ENCODE peak calls at places on chromosomes 13 and 19, in six cellular contexts. One of them, this sample, is unnamed.

GRCh38 chr13:104869501-104869900 is 1666.0 kb downstream of the EFNB2 start:
- DNase-seq in HepG2: no peak
- DNase-seq in GM12891: no peak
- DNase-seq in GM12878: no peak
- DNase-seq in H1: no peak
- DNase-seq in K562: no peak
- DNase-seq in this sample: no peak

GRCh38 chr19:51439021-51439465 is 19.2 kb downstream of the SIGLEC8 start:
- DNase-seq in GM12878: no peak
- DNase-seq in K562: peak
- DNase-seq in GM12891: no peak
- DNase-seq in HepG2: peak
- DNase-seq in H1: no peak
- DNase-seq in this sample: no peak

GRCh38 chr13:79870123-79870522 is 389.2 kb downstream of the NDFIP2 start:
- DNase-seq in H1: no peak
- DNase-seq in GM12891: no peak
- DNase-seq in K562: no peak
- DNase-seq in GM12878: no peak
- DNase-seq in HepG2: no peak
- DNase-seq in this sample: no peak

GRCh38 chr13:93603043-93603442 is 376.4 kb downstream of the GPC6 start:
- DNase-seq in HepG2: no peak
- DNase-seq in K562: no peak
- DNase-seq in GM12878: no peak
- DNase-seq in GM12891: no peak
- DNase-seq in H1: peak
- DNase-seq in this sample: no peak

GRCh38 chr19:55526216-55527196 is 10.4 kb downstream of the SBK2 start:
- DNase-seq in HepG2: peak
- DNase-seq in K562: no peak
- DNase-seq in GM12891: no peak
- DNase-seq in GM12878: no peak
- DNase-seq in H1: no peak
- DNase-seq in this sample: no peak

GRCh38 chr13:24684600-24684998 is 4.4 kb downstream of the ATP12A start:
- DNase-seq in H1: no peak
- DNase-seq in GM12878: no peak
- DNase-seq in K562: no peak
- DNase-seq in GM12891: no peak
- DNase-seq in HepG2: no peak
- DNase-seq in this sample: no peak

GRCh38 chr13:107276936-107277335 is 709.0 kb upstream of the ARGLU1 start:
- DNase-seq in GM12878: no peak
- DNase-seq in H1: no peak
- DNase-seq in HepG2: no peak
- DNase-seq in GM12891: no peak
- DNase-seq in K562: no peak
- DNase-seq in this sample: no peak

GRCh38 chr19:53328967-53329366 is 4.6 kb upstream of the ZNF845 start:
- DNase-seq in HepG2: no peak
- DNase-seq in H1: no peak
- DNase-seq in GM12878: no peak
- DNase-seq in K562: peak
- DNase-seq in GM12891: no peak
- DNase-seq in this sample: no peak

GRCh38 chr13:27374650-27375049 is 49.8 kb upstream of the GTF3A start:
- DNase-seq in GM12878: no peak
- DNase-seq in K562: peak
- DNase-seq in H1: no peak
- DNase-seq in GM12891: peak
- DNase-seq in HepG2: peak
- DNase-seq in this sample: peak

GRCh38 chr13:30224732-30225131 is 82.6 kb downstream of the KATNAL1 start:
- DNase-seq in GM12891: no peak
- DNase-seq in HepG2: no peak
- DNase-seq in H1: no peak
- DNase-seq in GM12878: no peak
- DNase-seq in K562: no peak
- DNase-seq in this sample: no peak

GRCh38 chr13:80454245-80454644 is 113.3 kb upstream of the SPRY2 start:
- DNase-seq in H1: no peak
- DNase-seq in HepG2: no peak
- DNase-seq in GM12878: peak
- DNase-seq in GM12891: no peak
- DNase-seq in K562: no peak
- DNase-seq in this sample: no peak

GRCh38 chr13:95300625-95301134 is 571 bp downstream of the ABCC4 start:
- DNase-seq in K562: peak
- DNase-seq in H1: no peak
- DNase-seq in HepG2: peak
- DNase-seq in GM12891: peak
- DNase-seq in GM12878: no peak
- DNase-seq in this sample: peak

GRCh38 chr13:114059946-114060860 is 72.2 kb downstream of the RASA3 start:
- DNase-seq in GM12878: no peak
- DNase-seq in GM12891: no peak
- DNase-seq in HepG2: no peak
- DNase-seq in K562: no peak
- DNase-seq in H1: no peak
- DNase-seq in this sample: no peak

GRCh38 chr13:97975851-97976550 is 22.5 kb downstream of the IPO5 start:
- DNase-seq in K562: peak
- DNase-seq in GM12891: peak
- DNase-seq in GM12878: no peak
- DNase-seq in HepG2: peak
- DNase-seq in H1: peak
- DNase-seq in this sample: peak

GRCh38 chr13:43114504-43114903 is 91.1 kb downstream of the DNAJC15 start:
- DNase-seq in K562: no peak
- DNase-seq in GM12878: no peak
- DNase-seq in HepG2: no peak
- DNase-seq in H1: no peak
- DNase-seq in GM12891: no peak
- DNase-seq in this sample: no peak

GRCh38 chr13:40984670-40985366 is 34.3 kb downstream of the ELF1 start:
- DNase-seq in HepG2: no peak
- DNase-seq in K562: no peak
- DNase-seq in GM12878: peak
- DNase-seq in H1: no peak
- DNase-seq in GM12891: no peak
- DNase-seq in this sample: no peak

GRCh38 chr13:51980918-51981317 is 30.3 kb downstream of the ATP7B start:
- DNase-seq in HepG2: no peak
- DNase-seq in H1: no peak
- DNase-seq in K562: no peak
- DNase-seq in GM12878: no peak
- DNase-seq in GM12891: no peak
- DNase-seq in this sample: no peak

GRCh38 chr19:43425567-43426392 is 11.1 kb downstream of the TEX101 start:
- DNase-seq in GM12891: no peak
- DNase-seq in GM12878: no peak
- DNase-seq in H1: no peak
- DNase-seq in K562: no peak
- DNase-seq in HepG2: no peak
- DNase-seq in this sample: no peak

GRCh38 chr19:34366670-34367423 is 1.9 kb downstream of the GPI start:
- DNase-seq in HepG2: no peak
- DNase-seq in GM12878: no peak
- DNase-seq in K562: no peak
- DNase-seq in GM12891: no peak
- DNase-seq in H1: no peak
- DNase-seq in this sample: no peak

GRCh38 chr13:92196566-92197256 is 798.3 kb downstream of the GPC5 start:
- DNase-seq in H1: no peak
- DNase-seq in GM12878: no peak
- DNase-seq in GM12891: no peak
- DNase-seq in K562: no peak
- DNase-seq in HepG2: no peak
- DNase-seq in this sample: no peak

GRCh38 chr13:100506600-100507422 is 81.8 kb downstream of the GGACT start:
- DNase-seq in HepG2: no peak
- DNase-seq in H1: no peak
- DNase-seq in GM12878: no peak
- DNase-seq in GM12891: no peak
- DNase-seq in K562: no peak
- DNase-seq in this sample: no peak

GRCh38 chr13:79810671-79811070 is 329.7 kb downstream of the NDFIP2 start:
- DNase-seq in H1: no peak
- DNase-seq in HepG2: no peak
- DNase-seq in GM12878: no peak
- DNase-seq in GM12891: no peak
- DNase-seq in K562: no peak
- DNase-seq in this sample: no peak

GRCh38 chr13:113929628-113930615 is 44.0 kb downstream of the C13orf46 start:
- DNase-seq in K562: no peak
- DNase-seq in GM12878: no peak
- DNase-seq in GM12891: no peak
- DNase-seq in H1: no peak
- DNase-seq in HepG2: no peak
- DNase-seq in this sample: no peak

GRCh38 chr13:110126391-110126961 is 180.5 kb downstream of the COL4A1 start:
- DNase-seq in HepG2: no peak
- DNase-seq in GM12891: no peak
- DNase-seq in H1: no peak
- DNase-seq in K562: no peak
- DNase-seq in GM12878: no peak
- DNase-seq in this sample: no peak

GRCh38 chr13:100860866-100861265 is 186.3 kb upstream of the TMTC4 start:
- DNase-seq in GM12891: no peak
- DNase-seq in H1: no peak
- DNase-seq in HepG2: no peak
- DNase-seq in GM12878: no peak
- DNase-seq in K562: no peak
- DNase-seq in this sample: no peak

GRCh38 chr13:94435604-94436226 is 43.8 kb downstream of the DCT start:
- DNase-seq in GM12878: no peak
- DNase-seq in K562: peak
- DNase-seq in H1: no peak
- DNase-seq in HepG2: peak
- DNase-seq in GM12891: no peak
- DNase-seq in this sample: no peak

GRCh38 chr19:49999371-50000010 is 25.7 kb downstream of the VRK3 start:
- DNase-seq in K562: no peak
- DNase-seq in GM12878: no peak
- DNase-seq in HepG2: no peak
- DNase-seq in GM12891: no peak
- DNase-seq in H1: no peak
- DNase-seq in this sample: no peak

DNA sequence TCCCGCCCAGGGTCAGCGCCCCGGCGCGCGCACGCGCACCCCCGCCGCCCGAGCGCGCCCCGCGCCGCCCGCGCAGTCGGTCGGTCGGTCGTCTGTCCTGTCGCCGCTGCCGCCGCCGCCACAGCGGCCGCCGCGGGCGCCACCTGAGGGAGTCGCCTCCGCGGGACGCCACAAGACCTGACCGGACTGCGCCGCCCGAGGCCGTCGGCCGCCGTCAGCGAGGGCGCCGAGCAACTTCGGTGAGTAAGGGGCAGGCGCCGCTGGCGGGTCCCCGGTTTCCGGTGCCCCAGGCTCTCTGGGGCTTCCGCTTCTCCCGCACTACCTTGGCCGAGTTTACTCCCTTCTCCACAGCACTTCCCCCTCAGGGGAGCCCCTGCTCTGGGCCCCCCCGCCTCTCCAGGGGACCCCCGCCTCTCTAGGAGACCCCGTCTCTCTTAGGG is 19.6 kb upstream of the GATAD2A start:
- DNase-seq in GM12891: no peak
- DNase-seq in H1: no peak
- DNase-seq in K562: no peak
- DNase-seq in GM12878: no peak
- DNase-seq in HepG2: no peak
- DNase-seq in this sample: no peak
- TF ChIP-seq POLR2A in GM12891: peak
- TF ChIP-seq POLR2A in H1: no peak
- TF ChIP-seq POLR2A in K562: peak
- TF ChIP-seq POLR2A in GM12878: peak
- TF ChIP-seq POLR2A in HepG2: peak
- TF ChIP-seq POLR2A in this sample: peak

GRCh38 chr13:82772802-82773201 is 1109.5 kb downstream of the SLITRK1 start:
- DNase-seq in H1: no peak
- DNase-seq in K562: no peak
- DNase-seq in GM12878: no peak
- DNase-seq in HepG2: no peak
- DNase-seq in GM12891: no peak
- DNase-seq in this sample: no peak
- TF ChIP-seq TAF1 in H1: no peak
- TF ChIP-seq TAF1 in K562: no peak
- TF ChIP-seq TAF1 in GM12878: no peak
- TF ChIP-seq TAF1 in HepG2: no peak
- TF ChIP-seq TAF1 in GM12891: no peak
- TF ChIP-seq TAF1 in this sample: no peak

GRCh38 chr13:44431150-44431549 is 57.5 kb downstream of the SERP2 start:
- DNase-seq in GM12891: no peak
- DNase-seq in H1: no peak
- DNase-seq in HepG2: peak
- DNase-seq in GM12878: no peak
- DNase-seq in K562: no peak
- DNase-seq in this sample: no peak
- TF ChIP-seq POLR2AphosphoS5 in GM12891: no peak
- TF ChIP-seq POLR2AphosphoS5 in H1: peak
- TF ChIP-seq POLR2AphosphoS5 in HepG2: no peak
- TF ChIP-seq POLR2AphosphoS5 in GM12878: no peak
- TF ChIP-seq POLR2AphosphoS5 in K562: no peak
- TF ChIP-seq POLR2AphosphoS5 in this sample: no peak

GRCh38 chr19:57435062-57435978 is at the start of gene ZNF749:
- DNase-seq in K562: peak
- DNase-seq in HepG2: peak
- DNase-seq in GM12891: peak
- DNase-seq in H1: peak
- DNase-seq in GM12878: peak
- DNase-seq in this sample: peak
- TF ChIP-seq POLR2A in K562: peak
- TF ChIP-seq POLR2A in HepG2: peak
- TF ChIP-seq POLR2A in GM12891: peak
- TF ChIP-seq POLR2A in H1: peak
- TF ChIP-seq POLR2A in GM12878: peak
- TF ChIP-seq POLR2A in this sample: peak

GRCh38 chr13:72886272-72887062 is 104.5 kb downstream of the PIBF1 start:
- DNase-seq in K562: no peak
- DNase-seq in GM12891: no peak
- DNase-seq in HepG2: no peak
- DNase-seq in GM12878: no peak
- DNase-seq in H1: no peak
- DNase-seq in this sample: no peak

GRCh38 chr13:72889496-72889895 is 107.6 kb downstream of the PIBF1 start:
- DNase-seq in HepG2: no peak
- DNase-seq in GM12891: no peak
- DNase-seq in K562: no peak
- DNase-seq in H1: no peak
- DNase-seq in GM12878: no peak
- DNase-seq in this sample: no peak

DNA sequence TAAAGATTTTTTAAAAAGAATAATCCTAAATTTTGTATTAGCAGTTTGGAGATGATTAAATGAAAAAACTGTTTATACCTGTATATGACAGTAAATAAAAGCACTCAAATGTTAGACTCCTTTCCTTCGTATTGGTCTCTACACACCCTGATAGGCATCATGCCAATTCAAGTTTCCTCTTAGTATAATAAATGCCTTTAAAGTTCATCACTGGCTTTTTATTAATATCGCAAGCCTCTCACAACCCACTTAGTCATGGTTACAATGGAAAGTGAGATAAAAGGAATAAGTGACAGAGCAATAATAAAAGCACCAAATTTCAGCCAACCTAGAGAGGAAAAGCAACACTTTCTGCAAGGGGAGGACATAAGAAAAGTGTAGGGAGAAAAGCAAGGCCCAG is 102.2 kb downstream of the PIBF1 start:
- DNase-seq in GM12878: no peak
- DNase-seq in K562: no peak
- DNase-seq in GM12891: no peak
- DNase-seq in HepG2: no peak
- DNase-seq in H1: no peak
- DNase-seq in this sample: no peak
- TF ChIP-seq TAF1 in GM12878: no peak
- TF ChIP-seq TAF1 in K562: no peak
- TF ChIP-seq TAF1 in GM12891: no peak
- TF ChIP-seq TAF1 in HepG2: no peak
- TF ChIP-seq TAF1 in H1: no peak
- TF ChIP-seq TAF1 in this sample: no peak